ENCODE peak calls at places on chromosomes 1 and 21, in six cellular contexts. One of them, this sample, is unnamed.
A peak's percentile ranks its signal among the peaks of the same experiment; 100 is the strongest.

GRCh38 chr1:216034506-216034905 is 388.7 kb downstream of the USH2A start:
- DNase-seq in astrocyte of the hippocampus: no peak
- DNase-seq in stimulated activated CD4-positive, alpha-beta T cell treated with anti-CD3 and anti-CD28 coated beads, Interleukin-12 subunit alpha, Interleukin-12 subunit beta, amount 100 ng/mL, for 4 hours: no peak
- DNase-seq in posterior cingulate gyrus: no peak
- DNase-seq in T-cell: no peak
- DNase-seq in stimulated activated CD8-positive, alpha-beta memory T cell treated with anti-CD3 and anti-CD28 coated beads, Interleukin-4, amount 100 ng/mL, for 1 hour: no peak
- DNase-seq in this sample: no peak

GRCh38 chr1:81574365-81574764 is 226.4 kb upstream of the ADGRL2 start:
- DNase-seq in astrocyte of the hippocampus: peak; percentile 15
- DNase-seq in stimulated activated CD4-positive, alpha-beta T cell treated with anti-CD3 and anti-CD28 coated beads, Interleukin-12 subunit alpha, Interleukin-12 subunit beta, amount 100 ng/mL, for 4 hours: no peak
- DNase-seq in posterior cingulate gyrus: no peak
- DNase-seq in stimulated activated CD8-positive, alpha-beta memory T cell treated with anti-CD3 and anti-CD28 coated beads, Interleukin-4, amount 100 ng/mL, for 1 hour: no peak
- DNase-seq in T-cell: no peak
- DNase-seq in this sample: no peak

GRCh38 chr1:14437410-14437913 is 161.0 kb upstream of the KAZN start:
- DNase-seq in stimulated activated CD4-positive, alpha-beta T cell treated with anti-CD3 and anti-CD28 coated beads, Interleukin-12 subunit alpha, Interleukin-12 subunit beta, amount 100 ng/mL, for 4 hours: no peak
- DNase-seq in T-cell: no peak
- DNase-seq in posterior cingulate gyrus: no peak
- DNase-seq in astrocyte of the hippocampus: peak; percentile 13
- DNase-seq in stimulated activated CD8-positive, alpha-beta memory T cell treated with anti-CD3 and anti-CD28 coated beads, Interleukin-4, amount 100 ng/mL, for 1 hour: no peak
- DNase-seq in this sample: no peak

GRCh38 chr1:30714536-30715090 is 8.8 kb downstream of the MATN1 start:
- DNase-seq in astrocyte of the hippocampus: no peak
- DNase-seq in stimulated activated CD8-positive, alpha-beta memory T cell treated with anti-CD3 and anti-CD28 coated beads, Interleukin-4, amount 100 ng/mL, for 1 hour: no peak
- DNase-seq in stimulated activated CD4-positive, alpha-beta T cell treated with anti-CD3 and anti-CD28 coated beads, Interleukin-12 subunit alpha, Interleukin-12 subunit beta, amount 100 ng/mL, for 4 hours: no peak
- DNase-seq in posterior cingulate gyrus: no peak
- DNase-seq in T-cell: no peak
- DNase-seq in this sample: no peak

GRCh38 chr1:217674330-217674729 is 43.2 kb downstream of the SPATA17 start:
- DNase-seq in posterior cingulate gyrus: no peak
- DNase-seq in stimulated activated CD8-positive, alpha-beta memory T cell treated with anti-CD3 and anti-CD28 coated beads, Interleukin-4, amount 100 ng/mL, for 1 hour: no peak
- DNase-seq in T-cell: no peak
- DNase-seq in astrocyte of the hippocampus: no peak
- DNase-seq in stimulated activated CD4-positive, alpha-beta T cell treated with anti-CD3 and anti-CD28 coated beads, Interleukin-12 subunit alpha, Interleukin-12 subunit beta, amount 100 ng/mL, for 4 hours: no peak
- DNase-seq in this sample: no peak

GRCh38 chr1:33180226-33181037 is 1.4 kb downstream of the TRIM62 start:
- DNase-seq in T-cell: peak; percentile 66
- DNase-seq in stimulated activated CD4-positive, alpha-beta T cell treated with anti-CD3 and anti-CD28 coated beads, Interleukin-12 subunit alpha, Interleukin-12 subunit beta, amount 100 ng/mL, for 4 hours: peak; percentile 77
- DNase-seq in astrocyte of the hippocampus: peak; percentile 96
- DNase-seq in posterior cingulate gyrus: peak; percentile 77
- DNase-seq in stimulated activated CD8-positive, alpha-beta memory T cell treated with anti-CD3 and anti-CD28 coated beads, Interleukin-4, amount 100 ng/mL, for 1 hour: peak; percentile 44
- DNase-seq in this sample: peak; percentile 65

GRCh38 chr1:104341944-104342343 is 592.2 kb downstream of the AMY1C start:
- DNase-seq in astrocyte of the hippocampus: no peak
- DNase-seq in T-cell: no peak
- DNase-seq in stimulated activated CD8-positive, alpha-beta memory T cell treated with anti-CD3 and anti-CD28 coated beads, Interleukin-4, amount 100 ng/mL, for 1 hour: no peak
- DNase-seq in posterior cingulate gyrus: no peak
- DNase-seq in stimulated activated CD4-positive, alpha-beta T cell treated with anti-CD3 and anti-CD28 coated beads, Interleukin-12 subunit alpha, Interleukin-12 subunit beta, amount 100 ng/mL, for 4 hours: no peak
- DNase-seq in this sample: no peak

GRCh38 chr1:212485895-212486590 is 53.3 kb downstream of the NENF start:
- DNase-seq in astrocyte of the hippocampus: peak; percentile 98
- DNase-seq in stimulated activated CD4-positive, alpha-beta T cell treated with anti-CD3 and anti-CD28 coated beads, Interleukin-12 subunit alpha, Interleukin-12 subunit beta, amount 100 ng/mL, for 4 hours: no peak
- DNase-seq in stimulated activated CD8-positive, alpha-beta memory T cell treated with anti-CD3 and anti-CD28 coated beads, Interleukin-4, amount 100 ng/mL, for 1 hour: no peak
- DNase-seq in T-cell: no peak
- DNase-seq in posterior cingulate gyrus: no peak
- DNase-seq in this sample: peak; percentile 44

GRCh38 chr1:16484501-16484835 is 29.6 kb downstream of the RNU1-1 start:
- DNase-seq in T-cell: no peak
- DNase-seq in posterior cingulate gyrus: no peak
- DNase-seq in astrocyte of the hippocampus: no peak
- DNase-seq in stimulated activated CD4-positive, alpha-beta T cell treated with anti-CD3 and anti-CD28 coated beads, Interleukin-12 subunit alpha, Interleukin-12 subunit beta, amount 100 ng/mL, for 4 hours: no peak
- DNase-seq in stimulated activated CD8-positive, alpha-beta memory T cell treated with anti-CD3 and anti-CD28 coated beads, Interleukin-4, amount 100 ng/mL, for 1 hour: no peak
- DNase-seq in this sample: no peak

GRCh38 chr1:155196103-155196892 is 11.4 kb downstream of the THBS3 start:
- DNase-seq in stimulated activated CD8-positive, alpha-beta memory T cell treated with anti-CD3 and anti-CD28 coated beads, Interleukin-4, amount 100 ng/mL, for 1 hour: no peak
- DNase-seq in stimulated activated CD4-positive, alpha-beta T cell treated with anti-CD3 and anti-CD28 coated beads, Interleukin-12 subunit alpha, Interleukin-12 subunit beta, amount 100 ng/mL, for 4 hours: no peak
- DNase-seq in posterior cingulate gyrus: peak; percentile 54
- DNase-seq in T-cell: no peak
- DNase-seq in astrocyte of the hippocampus: peak; percentile 86
- DNase-seq in this sample: no peak

GRCh38 chr21:31364265-31364945 is 20.3 kb upstream of the TIAM1 start:
- DNase-seq in T-cell: no peak
- DNase-seq in posterior cingulate gyrus: no peak
- DNase-seq in stimulated activated CD8-positive, alpha-beta memory T cell treated with anti-CD3 and anti-CD28 coated beads, Interleukin-4, amount 100 ng/mL, for 1 hour: no peak
- DNase-seq in astrocyte of the hippocampus: no peak
- DNase-seq in stimulated activated CD4-positive, alpha-beta T cell treated with anti-CD3 and anti-CD28 coated beads, Interleukin-12 subunit alpha, Interleukin-12 subunit beta, amount 100 ng/mL, for 4 hours: no peak
- DNase-seq in this sample: no peak

GRCh38 chr21:37505963-37506362 is 139.4 kb downstream of the DYRK1A start:
- DNase-seq in posterior cingulate gyrus: no peak
- DNase-seq in T-cell: no peak
- DNase-seq in stimulated activated CD8-positive, alpha-beta memory T cell treated with anti-CD3 and anti-CD28 coated beads, Interleukin-4, amount 100 ng/mL, for 1 hour: no peak
- DNase-seq in stimulated activated CD4-positive, alpha-beta T cell treated with anti-CD3 and anti-CD28 coated beads, Interleukin-12 subunit alpha, Interleukin-12 subunit beta, amount 100 ng/mL, for 4 hours: no peak
- DNase-seq in astrocyte of the hippocampus: no peak
- DNase-seq in this sample: no peak

GRCh38 chr1:225940385-225941151 is 452 bp downstream of the LEFTY2 start:
- DNase-seq in stimulated activated CD4-positive, alpha-beta T cell treated with anti-CD3 and anti-CD28 coated beads, Interleukin-12 subunit alpha, Interleukin-12 subunit beta, amount 100 ng/mL, for 4 hours: no peak
- DNase-seq in stimulated activated CD8-positive, alpha-beta memory T cell treated with anti-CD3 and anti-CD28 coated beads, Interleukin-4, amount 100 ng/mL, for 1 hour: no peak
- DNase-seq in posterior cingulate gyrus: no peak
- DNase-seq in T-cell: no peak
- DNase-seq in astrocyte of the hippocampus: no peak
- DNase-seq in this sample: no peak

GRCh38 chr1:217137210-217137871 is 414.1 kb upstream of the ESRRG start:
- DNase-seq in stimulated activated CD4-positive, alpha-beta T cell treated with anti-CD3 and anti-CD28 coated beads, Interleukin-12 subunit alpha, Interleukin-12 subunit beta, amount 100 ng/mL, for 4 hours: no peak
- DNase-seq in posterior cingulate gyrus: no peak
- DNase-seq in T-cell: no peak
- DNase-seq in stimulated activated CD8-positive, alpha-beta memory T cell treated with anti-CD3 and anti-CD28 coated beads, Interleukin-4, amount 100 ng/mL, for 1 hour: no peak
- DNase-seq in astrocyte of the hippocampus: peak; percentile 20
- DNase-seq in this sample: no peak

GRCh38 chr1:24828887-24829192 is 83.6 kb downstream of the CLIC4 start:
- DNase-seq in T-cell: no peak
- DNase-seq in astrocyte of the hippocampus: no peak
- DNase-seq in stimulated activated CD8-positive, alpha-beta memory T cell treated with anti-CD3 and anti-CD28 coated beads, Interleukin-4, amount 100 ng/mL, for 1 hour: no peak
- DNase-seq in stimulated activated CD4-positive, alpha-beta T cell treated with anti-CD3 and anti-CD28 coated beads, Interleukin-12 subunit alpha, Interleukin-12 subunit beta, amount 100 ng/mL, for 4 hours: no peak
- DNase-seq in posterior cingulate gyrus: no peak
- DNase-seq in this sample: no peak

GRCh38 chr1:6205849-6206845 is at the start of gene RNF207:
- DNase-seq in posterior cingulate gyrus: no peak
- DNase-seq in stimulated activated CD4-positive, alpha-beta T cell treated with anti-CD3 and anti-CD28 coated beads, Interleukin-12 subunit alpha, Interleukin-12 subunit beta, amount 100 ng/mL, for 4 hours: peak; percentile 69
- DNase-seq in T-cell: peak; percentile 31
- DNase-seq in stimulated activated CD8-positive, alpha-beta memory T cell treated with anti-CD3 and anti-CD28 coated beads, Interleukin-4, amount 100 ng/mL, for 1 hour: no peak
- DNase-seq in astrocyte of the hippocampus: peak; percentile 92
- DNase-seq in this sample: no peak

GRCh38 chr21:39515684-39516083 is 63.9 kb downstream of the SH3BGR start:
- DNase-seq in stimulated activated CD4-positive, alpha-beta T cell treated with anti-CD3 and anti-CD28 coated beads, Interleukin-12 subunit alpha, Interleukin-12 subunit beta, amount 100 ng/mL, for 4 hours: no peak
- DNase-seq in astrocyte of the hippocampus: no peak
- DNase-seq in posterior cingulate gyrus: no peak
- DNase-seq in stimulated activated CD8-positive, alpha-beta memory T cell treated with anti-CD3 and anti-CD28 coated beads, Interleukin-4, amount 100 ng/mL, for 1 hour: no peak
- DNase-seq in T-cell: no peak
- DNase-seq in this sample: no peak

GRCh38 chr1:37038079-37038702 is 3.9 kb upstream of the GRIK3 start:
- DNase-seq in stimulated activated CD8-positive, alpha-beta memory T cell treated with anti-CD3 and anti-CD28 coated beads, Interleukin-4, amount 100 ng/mL, for 1 hour: no peak
- DNase-seq in T-cell: no peak
- DNase-seq in posterior cingulate gyrus: peak; percentile 70
- DNase-seq in astrocyte of the hippocampus: no peak
- DNase-seq in stimulated activated CD4-positive, alpha-beta T cell treated with anti-CD3 and anti-CD28 coated beads, Interleukin-12 subunit alpha, Interleukin-12 subunit beta, amount 100 ng/mL, for 4 hours: no peak
- DNase-seq in this sample: no peak

GRCh38 chr1:41671116-41671755 is 186.8 kb upstream of the EDN2 start:
- DNase-seq in posterior cingulate gyrus: no peak
- DNase-seq in astrocyte of the hippocampus: no peak
- DNase-seq in stimulated activated CD8-positive, alpha-beta memory T cell treated with anti-CD3 and anti-CD28 coated beads, Interleukin-4, amount 100 ng/mL, for 1 hour: no peak
- DNase-seq in T-cell: no peak
- DNase-seq in stimulated activated CD4-positive, alpha-beta T cell treated with anti-CD3 and anti-CD28 coated beads, Interleukin-12 subunit alpha, Interleukin-12 subunit beta, amount 100 ng/mL, for 4 hours: no peak
- DNase-seq in this sample: no peak

GRCh38 chr1:61301824-61302652 is 219.7 kb downstream of the NFIA start:
- DNase-seq in posterior cingulate gyrus: no peak
- DNase-seq in stimulated activated CD4-positive, alpha-beta T cell treated with anti-CD3 and anti-CD28 coated beads, Interleukin-12 subunit alpha, Interleukin-12 subunit beta, amount 100 ng/mL, for 4 hours: no peak
- DNase-seq in stimulated activated CD8-positive, alpha-beta memory T cell treated with anti-CD3 and anti-CD28 coated beads, Interleukin-4, amount 100 ng/mL, for 1 hour: no peak
- DNase-seq in astrocyte of the hippocampus: no peak
- DNase-seq in T-cell: no peak
- DNase-seq in this sample: no peak

GRCh38 chr1:232142403-232143314 is 487.3 kb downstream of the SIPA1L2 start:
- DNase-seq in stimulated activated CD4-positive, alpha-beta T cell treated with anti-CD3 and anti-CD28 coated beads, Interleukin-12 subunit alpha, Interleukin-12 subunit beta, amount 100 ng/mL, for 4 hours: no peak
- DNase-seq in T-cell: no peak
- DNase-seq in stimulated activated CD8-positive, alpha-beta memory T cell treated with anti-CD3 and anti-CD28 coated beads, Interleukin-4, amount 100 ng/mL, for 1 hour: no peak
- DNase-seq in astrocyte of the hippocampus: peak; percentile 95
- DNase-seq in posterior cingulate gyrus: peak; percentile 44
- DNase-seq in this sample: no peak

This sample was measured in omental fat pad.